ENCODE peak calls at places on chromosomes 11 and 22, in seven cellular contexts. G is T-helper 2 cell, B is NCI-H460, F is HEK293T, I is astrocyte of the spinal cord, R is T-helper 17 cell, U is astrocyte of the cerebellum. S is an unnamed sample.

GRCh38 chr11:9344046-9344680 is 29.8 kb upstream of the TMEM41B start:
- DNase-seq in R (no peak), G (no peak), B (no peak), F (no peak), U (no peak), I (no peak), S (no peak)

GRCh38 chr11:76033699-76034098 is 172.6 kb downstream of the WNT11 start:
- DNase-seq in F (no peak), I (no peak), B (no peak), U (no peak), R (no peak), G (no peak), S (no peak)

GRCh38 chr22:36680038-36680437 is 23.5 kb downstream of the CACNG2 start:
- DNase-seq in U (no peak), G (no peak), B (no peak), I (no peak), R (no peak), F (no peak), S (no peak)

GRCh38 chr11:100876826-100877545 is 189.9 kb downstream of the ARHGAP42 start:
- DNase-seq in U (peak), I (peak), R (no peak), G (no peak), B (no peak), F (peak), S (no peak)

GRCh38 chr22:41524809-41525449 is 19.3 kb downstream of the POLR3H start:
- DNase-seq in U (no peak), F (no peak), B (no peak), R (peak), G (no peak), I (no peak), S (no peak)

GRCh38 chr11:132576706-132577105 is 955.6 kb downstream of the OPCML start:
- DNase-seq in U (peak), I (peak), R (no peak), G (no peak), F (no peak), B (peak), S (no peak)

GRCh38 chr11:76768091-76769047 is 14.8 kb upstream of the TSKU start:
- DNase-seq in U (no peak), R (no peak), I (no peak), G (no peak), B (no peak), F (no peak), S (no peak)

GRCh38 chr11:34403431-34403830 is 35.3 kb upstream of the CAT start:
- DNase-seq in U (no peak), I (no peak), F (no peak), G (no peak), R (no peak), B (no peak), S (no peak)

GRCh38 chr11:33256031-33256807 is 962 bp upstream of the HIPK3 start:
- DNase-seq in G (no peak), I (peak), B (no peak), U (no peak), R (no peak), F (no peak), S (no peak)

GRCh38 chr11:34407121-34407813 is 31.5 kb upstream of the CAT start:
- DNase-seq in G (no peak), I (no peak), B (no peak), F (no peak), U (no peak), R (no peak), S (no peak)

GRCh38 chr11:66976048-66976467 is 954 bp downstream of the C11orf86 start:
- DNase-seq in G (no peak), F (peak), I (no peak), R (no peak), U (no peak), B (no peak), S (no peak)

GRCh38 chr11:116070555-116070954 is 566.3 kb upstream of the CADM1 start:
- DNase-seq in B (no peak), R (no peak), I (no peak), F (no peak), U (no peak), G (no peak), S (no peak)

GRCh38 chr11:128497057-128497957 is 90.1 kb downstream of the ETS1 start:
- DNase-seq in F (no peak), G (no peak), U (peak), R (no peak), I (peak), B (peak), S (no peak)

GRCh38 chr11:113874096-113874919 is 1.1 kb downstream of the USP28 start:
- DNase-seq in I (peak), B (no peak), R (no peak), U (no peak), G (no peak), F (no peak), S (no peak)

GRCh38 chr11:116687458-116688201 is 85.2 kb downstream of the BUD13 start:
- DNase-seq in B (no peak), R (no peak), G (no peak), U (no peak), I (no peak), F (peak), S (no peak)

GRCh38 chr11:32706985-32707736 is 87.3 kb downstream of the CCDC73 start:
- DNase-seq in R (no peak), F (no peak), B (peak), G (no peak), I (peak), U (peak), S (no peak)

GRCh38 chr11:122646549-122647340 is 8.8 kb upstream of the UBASH3B start:
- DNase-seq in G (no peak), F (no peak), R (no peak), B (no peak), U (peak), I (peak), S (no peak)

GRCh38 chr11:1839924-1840779 is 1.4 kb downstream of the TNNI2 start:
- DNase-seq in F (no peak), U (no peak), B (no peak), I (no peak), R (no peak), G (no peak), S (peak)

GRCh38 chr22:44391481-44392445 is 79.0 kb upstream of the SHISAL1 start:
- DNase-seq in U (no peak), R (peak), F (no peak), G (no peak), I (no peak), B (no peak), S (peak)

GRCh38 chr11:23540101-23540561 is 679.9 kb upstream of the CCDC179 start:
- DNase-seq in U (peak), I (peak), G (no peak), F (peak), R (no peak), B (peak), S (no peak)

GRCh38 chr11:65434667-65435179 is 12.1 kb downstream of the NEAT1 start:
- DNase-seq in U (no peak), G (no peak), I (peak), B (no peak), F (no peak), R (no peak), S (no peak)

GRCh38 chr22:41971431-41971830 is 2.2 kb downstream of the SEPTIN3 start:
- DNase-seq in I (no peak), R (no peak), U (no peak), F (no peak), B (no peak), G (no peak), S (no peak)

GRCh38 chr11:62145261-62145871 is 21.6 kb downstream of the INCENP start:
- DNase-seq in U (no peak), B (no peak), G (no peak), I (no peak), F (no peak), R (no peak), S (no peak)

GRCh38 chr11:2355000-2355644 is 22.0 kb upstream of the CD81 start:
- DNase-seq in U (no peak), B (no peak), R (no peak), F (no peak), I (peak), G (no peak), S (no peak)

GRCh38 chr11:67633758-67634365 is 4.1 kb upstream of the NUDT8 start:
- DNase-seq in U (no peak), B (no peak), G (no peak), I (no peak), R (no peak), F (no peak), S (peak)

GRCh38 chr22:20650294-20651207 is 123.4 kb upstream of the SERPIND1 start:
- DNase-seq in B (no peak), U (no peak), G (no peak), I (no peak), F (peak), R (no peak), S (no peak)

GRCh38 chr11:57679396-57679795 is 11.5 kb downstream of the ZDHHC5 start:
- DNase-seq in R (no peak), I (no peak), G (no peak), F (no peak), B (no peak), U (no peak), S (no peak)

GRCh38 chr11:59174664-59175033 is 2.7 kb downstream of the DTX4 start:
- DNase-seq in B (no peak), G (no peak), U (no peak), F (no peak), I (no peak), R (no peak), S (no peak)

GRCh38 chr11:121564948-121565684 is 112.3 kb upstream of the SORL1-AS1 start:
- DNase-seq in B (no peak), G (no peak), U (no peak), F (no peak), R (no peak), I (no peak), S (no peak)

GRCh38 chr11:13891911-13892310 is 70.6 kb upstream of the SPON1 start:
- DNase-seq in G (no peak), I (no peak), R (no peak), U (no peak), B (no peak), F (no peak), S (no peak)

GRCh38 chr11:1574256-1575242 is 2.5 kb upstream of the DUSP8 start:
- DNase-seq in R (peak), F (peak), B (no peak), I (no peak), G (peak), U (no peak), S (no peak)

GRCh38 chr11:71232364-71232763 is 20.0 kb downstream of the SHANK2 start:
- DNase-seq in I (no peak), G (no peak), B (no peak), F (no peak), R (no peak), U (no peak), S (no peak)

GRCh38 chr11:19253149-19253540 is 12.4 kb upstream of the E2F8 start:
- DNase-seq in U (no peak), I (no peak), F (no peak), R (no peak), B (no peak), G (no peak), S (no peak)

GRCh38 chr11:111443640-111444039 is 64.6 kb upstream of the POU2AF1 start:
- DNase-seq in G (no peak), U (no peak), I (no peak), B (no peak), F (no peak), R (no peak), S (no peak)

GRCh38 chr22:37060801-37061610 is 9.5 kb downstream of the KCTD17 start:
- DNase-seq in G (no peak), U (no peak), R (no peak), I (no peak), F (no peak), B (no peak), S (no peak)

S was measured in left lung.